ENCODE peak calls at places on chromosomes 16 and 17, in eight cellular contexts. O is SK-N-SH, D is endothelial cell of umbilical vein, R is spleen, J is stomach, Z is HL-60, H is breast epithelium, Y is upper lobe of left lung. V is an unnamed sample.

GRCh38 chr17:79658811-79659207 is 48.0 kb upstream of the RBFOX3 start:
- DNase-seq in O (peak), D (peak), R (no peak), J (no peak), Z (no peak), H (no peak), Y (no peak), V (peak)

GRCh38 chr17:70989301-70989700 is 820.0 kb downstream of the KCNJ2 start:
- DNase-seq in O (no peak), D (no peak), R (no peak), J (no peak), Z (no peak), H (no peak), Y (no peak), V (no peak)

GRCh38 chr17:681738-682137 is 32.9 kb downstream of the VPS53 start:
- DNase-seq in O (no peak), D (no peak), R (no peak), J (no peak), Z (no peak), H (no peak), Y (no peak), V (no peak)

GRCh38 chr17:81109957-81110356 is 55.4 kb upstream of the PVALEF start:
- DNase-seq in O (no peak), D (no peak), R (no peak), J (no peak), Z (no peak), H (no peak), Y (no peak), V (no peak)

GRCh38 chr17:7650509-7651096 is at the start of gene ATP1B2:
- DNase-seq in O (peak), D (peak), R (peak), J (peak), Z (no peak), H (peak), Y (peak), V (peak)

GRCh38 chr17:29731589-29731929 is 108.8 kb upstream of the CORO6 start:
- DNase-seq in O (no peak), D (no peak), R (no peak), J (no peak), Z (no peak), H (no peak), Y (no peak), V (no peak)

GRCh38 chr17:57211543-57211942 is 44.8 kb upstream of the MSI2 start:
- DNase-seq in O (no peak), D (peak), R (no peak), J (no peak), Z (no peak), H (no peak), Y (no peak), V (no peak)

GRCh38 chr17:39915559-39915958 is 2.9 kb downstream of the GSDMB start:
- DNase-seq in O (no peak), D (no peak), R (no peak), J (no peak), Z (no peak), H (no peak), Y (no peak), V (no peak)

GRCh38 chr16:78926723-78927200 is 673.8 kb downstream of the MAF start:
- DNase-seq in O (no peak), D (no peak), R (no peak), J (no peak), Z (no peak), H (no peak), Y (no peak), V (no peak)

GRCh38 chr16:58661199-58661830 is 23.3 kb downstream of the SLC38A7 start:
- DNase-seq in O (peak), D (peak), R (no peak), J (peak), Z (no peak), H (no peak), Y (no peak), V (peak)

GRCh38 chr17:81131486-81132196 is 33.7 kb upstream of the PVALEF start:
- DNase-seq in O (no peak), D (no peak), R (no peak), J (peak), Z (no peak), H (no peak), Y (peak), V (peak)

GRCh38 chr16:56862776-56863175 is 2.2 kb upstream of the SLC12A3 start:
- DNase-seq in O (no peak), D (no peak), R (no peak), J (no peak), Z (peak), H (no peak), Y (no peak), V (peak)

GRCh38 chr17:80539022-80539421 is 5.6 kb upstream of the RPTOR start:
- DNase-seq in O (no peak), D (peak), R (peak), J (no peak), Z (no peak), H (no peak), Y (no peak), V (no peak)

GRCh38 chr17:8991514-8992285 is 26.2 kb upstream of the PIK3R5 start:
- DNase-seq in O (peak), D (peak), R (no peak), J (peak), Z (peak), H (peak), Y (no peak), V (peak)

GRCh38 chr17:76266244-76266938 is 1.2 kb downstream of the UBALD2 start:
- DNase-seq in O (peak), D (peak), R (no peak), J (no peak), Z (no peak), H (no peak), Y (no peak), V (peak)

GRCh38 chr17:71846561-71846960 is 274.3 kb upstream of the SOX9 start:
- DNase-seq in O (no peak), D (no peak), R (no peak), J (no peak), Z (no peak), H (no peak), Y (no peak), V (no peak)

GRCh38 chr17:33469911-33470310 is 176.8 kb upstream of the ASIC2 start:
- DNase-seq in O (no peak), D (no peak), R (no peak), J (no peak), Z (no peak), H (no peak), Y (no peak), V (peak)

GRCh38 chr16:3444032-3444388 is 530 bp downstream of the NAA60 start:
- DNase-seq in O (peak), D (peak), R (no peak), J (peak), Z (no peak), H (no peak), Y (no peak), V (peak)
- TF ChIP-seq POLR2AphosphoS5 in O (peak), D (peak), R (no peak), J (peak), Z (no peak), H (peak), Y (peak), V (peak)

DNA sequence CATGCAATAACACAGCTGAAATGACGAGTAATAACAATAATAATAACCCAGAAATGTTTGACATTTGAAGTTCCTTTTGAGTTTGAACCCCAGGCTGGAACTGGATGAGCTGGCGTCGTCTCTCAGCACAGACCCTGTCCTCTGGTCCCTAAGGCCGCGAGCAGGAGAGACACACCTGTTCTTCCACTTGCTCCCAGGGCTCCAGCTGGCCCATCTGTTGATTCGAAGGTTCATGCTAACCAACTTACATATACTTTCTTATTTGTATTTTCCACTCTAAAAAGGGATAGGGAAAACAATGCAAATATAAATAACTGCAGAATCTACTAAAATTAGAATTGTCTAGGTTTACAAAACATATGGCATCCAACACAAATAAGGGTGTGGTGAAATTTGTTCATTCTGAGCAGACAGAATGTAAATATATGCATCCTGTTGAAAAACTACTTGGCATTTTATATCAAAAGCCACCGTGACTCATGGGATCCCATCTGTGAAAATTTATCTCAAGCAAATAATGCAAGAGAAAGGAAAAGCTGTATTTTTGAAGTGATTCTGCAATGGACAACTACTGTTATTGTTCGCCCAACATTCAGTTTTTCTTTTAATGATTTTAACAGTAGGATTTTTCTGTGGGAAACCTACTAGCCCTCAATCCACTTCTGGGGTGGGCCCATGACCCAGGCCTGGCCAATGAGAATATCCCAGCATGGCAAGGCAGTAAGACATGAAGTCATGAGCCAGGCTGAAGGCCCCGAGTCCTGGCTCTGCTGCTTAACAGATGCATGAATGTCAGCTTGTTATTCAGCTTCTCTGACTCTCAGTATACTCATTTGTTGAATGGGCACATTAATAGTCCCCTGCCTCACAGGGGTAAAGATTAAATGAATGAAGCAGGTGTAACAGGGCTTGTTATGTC is 13.2 kb upstream of the RGS9 start:
- DNase-seq in O (no peak), D (peak), R (no peak), J (no peak), Z (no peak), H (no peak), Y (no peak), V (peak)
- H3K4me3 ChIP-seq in O (peak), D (no peak), R (no peak), J (peak), Z (no peak), H (peak), Y (no peak), V (no peak)

GRCh38 chr16:27999687-28000086 is 63.8 kb downstream of the GSG1L start:
- DNase-seq in O (no peak), D (no peak), R (no peak), J (no peak), Z (no peak), H (no peak), Y (no peak), V (no peak)
- TF ChIP-seq POLR2AphosphoS5 in O (no peak), D (no peak), R (no peak), J (no peak), Z (no peak), H (no peak), Y (no peak), V (no peak)

DNA sequence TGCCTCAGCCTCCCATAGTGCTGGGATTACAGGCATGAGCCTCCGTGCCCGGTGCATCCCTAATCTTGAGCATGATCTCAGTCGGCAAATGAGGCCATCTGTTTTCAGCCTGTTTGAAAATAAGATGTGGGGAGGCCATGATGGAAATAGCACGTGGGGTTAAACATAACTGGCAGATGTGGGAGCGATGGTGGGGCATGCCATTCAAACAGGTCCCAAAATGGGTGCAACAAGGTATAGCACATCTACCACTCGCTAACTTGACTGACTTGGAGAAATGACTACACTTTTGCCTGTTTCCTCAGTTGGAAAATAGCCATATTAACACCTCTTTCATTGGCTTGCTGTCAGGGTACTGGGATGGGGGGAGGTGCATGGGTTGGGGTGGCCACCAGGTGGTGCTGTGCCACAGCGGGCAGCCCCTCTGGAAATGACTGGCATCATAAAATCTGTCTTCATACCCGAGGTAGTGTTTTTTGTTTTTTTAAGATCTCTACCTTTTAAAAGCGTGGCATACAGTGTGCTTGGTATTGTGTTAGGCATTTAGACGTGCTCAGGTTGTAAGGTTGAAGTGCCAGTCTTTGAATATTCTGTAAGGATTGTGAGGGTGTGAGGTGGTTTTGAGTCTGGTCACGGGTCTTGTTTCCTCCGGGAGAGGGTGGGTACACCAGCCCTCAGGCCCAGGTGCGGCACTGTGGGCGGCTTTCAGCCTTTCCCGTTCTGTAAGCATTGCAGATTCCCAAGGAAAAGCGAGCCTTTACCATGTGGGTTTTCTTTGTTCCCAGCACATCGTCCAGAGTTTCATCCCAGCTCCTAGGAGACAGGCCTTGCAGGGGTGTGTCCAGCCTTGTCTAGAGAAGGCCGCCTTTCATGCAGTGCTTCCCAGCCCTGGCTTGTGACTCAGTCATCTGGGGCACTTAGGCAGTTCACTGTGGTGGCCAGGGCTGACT is 2.9 kb upstream of the TTYH2 start:
- DNase-seq in O (peak), D (peak), R (peak), J (peak), Z (no peak), H (peak), Y (peak), V (peak)
- H3K4me3 ChIP-seq in O (no peak), D (no peak), R (no peak), J (no peak), Z (no peak), H (no peak), Y (no peak), V (no peak)

DNA sequence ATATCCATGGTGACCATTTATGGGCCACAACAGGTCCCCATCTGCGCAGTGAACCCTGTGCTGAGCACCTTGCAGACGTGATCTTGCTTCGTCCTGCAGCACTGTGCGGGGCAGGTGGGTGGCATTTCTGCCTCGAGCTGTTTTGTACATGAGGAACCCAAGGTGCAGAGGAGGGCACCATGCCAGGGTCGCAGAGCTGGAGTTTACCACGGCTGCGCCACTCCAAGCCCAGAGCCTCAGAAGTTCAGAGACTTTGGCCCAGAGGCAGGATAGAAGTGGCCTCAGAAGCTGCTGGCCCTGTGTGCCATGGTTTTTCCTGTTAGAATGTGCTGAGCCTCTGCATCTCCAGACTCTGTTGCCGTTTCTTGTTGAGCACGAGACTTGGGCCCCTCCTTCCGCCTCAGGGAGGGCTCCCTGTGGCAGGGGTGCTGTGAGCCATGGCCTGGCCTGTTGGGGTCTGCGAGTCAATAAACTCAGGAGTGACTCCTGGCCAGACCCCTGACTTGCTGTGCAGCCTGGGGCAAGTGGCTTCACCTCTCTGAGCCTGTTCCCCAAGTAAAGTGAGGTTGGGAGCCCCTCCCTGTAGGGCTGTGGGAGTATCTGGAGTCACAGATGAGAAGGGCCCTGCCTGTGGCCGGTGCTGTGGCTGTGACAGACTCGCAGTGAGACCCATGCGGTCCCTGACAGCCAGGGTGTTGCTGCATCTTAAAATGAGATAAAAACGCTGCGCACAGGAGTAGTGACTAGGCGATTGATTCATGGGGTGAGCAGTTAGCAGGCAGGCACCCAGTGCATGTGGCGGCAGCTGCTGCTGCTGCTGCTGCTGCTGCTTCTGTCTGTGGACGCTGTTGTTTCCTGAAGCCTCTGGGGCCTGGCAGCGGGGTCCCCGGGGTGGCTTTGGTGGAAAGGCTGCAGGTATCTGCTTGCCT is 11.8 kb downstream of the MAP2K3 start:
- DNase-seq in O (peak), D (no peak), R (no peak), J (peak), Z (no peak), H (no peak), Y (no peak), V (no peak)
- TF ChIP-seq POLR2AphosphoS5 in O (no peak), D (no peak), R (no peak), J (no peak), Z (no peak), H (no peak), Y (no peak), V (no peak)